ENCODE peak calls at places on chromosomes 5 and 9, in seven cellular contexts. M is BJ, Z is astrocyte, G is epithelial cell of esophagus, K is GM13977, L is lung, P is progenitor cell of endocrine pancreas. C is an unnamed sample.

GRCh38 chr9:6997330-6997729 is 239.6 kb downstream of the KDM4C start:
- DNase-seq in M (peak; percentile 22), Z (no peak), G (no peak), K (no peak), L (no peak), P (no peak), C (no peak)

GRCh38 chr9:109143881-109144562 is 23.0 kb downstream of the FRRS1L start:
- DNase-seq in M (no peak), Z (peak; percentile 14), G (peak; percentile 38), K (peak; percentile 58), L (no peak), P (no peak), C (no peak)

GRCh38 chr5:107067391-107067790 is 603.3 kb downstream of the EFNA5 start:
- DNase-seq in M (no peak), Z (no peak), G (no peak), K (no peak), L (no peak), P (no peak), C (no peak)

GRCh38 chr9:5493597-5494511 is 16.5 kb upstream of the PDCD1LG2 start:
- DNase-seq in M (no peak), Z (peak; percentile 84), G (peak; percentile 94), K (peak; percentile 68), L (no peak), P (no peak), C (no peak)

GRCh38 chr5:118791986-118792734 is 196.2 kb downstream of the DTWD2 start:
- DNase-seq in M (peak; percentile 24), Z (peak; percentile 64), G (peak; percentile 71), K (peak; percentile 42), L (no peak), P (no peak), C (no peak)

GRCh38 chr9:22452415-22453010 is 5.9 kb downstream of the DMRTA1 start:
- DNase-seq in M (no peak), Z (no peak), G (peak; percentile 44), K (no peak), L (peak; percentile 43), P (no peak), C (peak; percentile 63)

GRCh38 chr5:6837519-6838110 is 124.4 kb downstream of the TENT4A start:
- DNase-seq in M (no peak), Z (no peak), G (no peak), K (no peak), L (no peak), P (no peak), C (peak; percentile 59)

GRCh38 chr5:61279725-61280124 is 52.3 kb upstream of the ZSWIM6 start:
- DNase-seq in M (no peak), Z (peak; percentile 62), G (no peak), K (no peak), L (no peak), P (no peak), C (no peak)

GRCh38 chr5:95709967-95710650 is 21.0 kb upstream of the RHOBTB3 start:
- DNase-seq in M (no peak), Z (no peak), G (no peak), K (no peak), L (no peak), P (no peak), C (no peak)

DNA sequence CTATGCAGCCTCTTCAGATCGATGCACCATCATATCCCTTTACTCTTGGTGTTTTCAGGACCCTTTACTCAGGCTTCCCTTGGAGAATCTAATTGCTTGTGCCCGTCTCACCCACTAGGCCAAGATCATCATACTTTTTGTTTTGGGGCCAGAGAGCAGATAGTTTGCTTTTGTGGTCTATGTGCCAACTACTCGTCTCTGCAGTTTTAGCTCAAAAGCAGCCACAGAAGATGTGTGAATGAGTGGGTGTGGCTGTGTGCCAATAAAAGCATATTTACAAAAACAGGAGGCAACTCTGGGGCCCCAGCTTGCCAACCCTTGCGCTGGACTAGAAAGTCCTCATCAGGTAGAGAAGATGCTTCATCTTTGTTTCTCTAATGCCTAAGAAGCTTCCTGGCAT is 216.8 kb downstream of the SEMA5A start:
- DNase-seq in M (no peak), Z (no peak), G (no peak), K (no peak), L (no peak), P (no peak), C (no peak)
- TF ChIP-seq CTCF in M (no peak), Z (no peak), G (no peak), K (no peak), L (no peak), P (no peak), C (no peak)

DNA sequence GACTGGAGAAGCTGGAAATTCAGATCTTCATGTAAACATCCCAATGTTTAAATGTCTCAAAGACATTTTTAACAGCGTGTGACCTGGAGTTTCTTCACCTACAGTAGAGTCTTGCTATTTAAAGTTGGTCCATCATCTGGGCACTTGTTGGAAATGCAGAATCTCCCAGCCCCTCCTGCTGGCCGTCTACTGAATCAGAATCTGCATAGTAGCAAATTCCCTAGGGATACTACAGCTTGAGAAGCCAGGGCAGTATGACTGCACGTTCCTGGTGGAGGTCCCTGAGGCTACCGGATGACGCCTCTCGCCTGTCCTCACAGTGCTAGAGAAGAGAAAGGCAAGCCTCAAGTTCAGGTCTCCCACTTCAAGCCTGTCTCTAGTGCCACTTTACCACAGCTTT is 15.7 kb downstream of the SAP30L start:
- DNase-seq in M (no peak), Z (no peak), G (no peak), K (no peak), L (no peak), P (no peak), C (no peak)
- TF ChIP-seq CTCF in M (peak; percentile 32), Z (peak; percentile 32), G (peak; percentile 34), K (no peak), L (no peak), P (peak; percentile 31), C (peak; percentile 60)

DNA sequence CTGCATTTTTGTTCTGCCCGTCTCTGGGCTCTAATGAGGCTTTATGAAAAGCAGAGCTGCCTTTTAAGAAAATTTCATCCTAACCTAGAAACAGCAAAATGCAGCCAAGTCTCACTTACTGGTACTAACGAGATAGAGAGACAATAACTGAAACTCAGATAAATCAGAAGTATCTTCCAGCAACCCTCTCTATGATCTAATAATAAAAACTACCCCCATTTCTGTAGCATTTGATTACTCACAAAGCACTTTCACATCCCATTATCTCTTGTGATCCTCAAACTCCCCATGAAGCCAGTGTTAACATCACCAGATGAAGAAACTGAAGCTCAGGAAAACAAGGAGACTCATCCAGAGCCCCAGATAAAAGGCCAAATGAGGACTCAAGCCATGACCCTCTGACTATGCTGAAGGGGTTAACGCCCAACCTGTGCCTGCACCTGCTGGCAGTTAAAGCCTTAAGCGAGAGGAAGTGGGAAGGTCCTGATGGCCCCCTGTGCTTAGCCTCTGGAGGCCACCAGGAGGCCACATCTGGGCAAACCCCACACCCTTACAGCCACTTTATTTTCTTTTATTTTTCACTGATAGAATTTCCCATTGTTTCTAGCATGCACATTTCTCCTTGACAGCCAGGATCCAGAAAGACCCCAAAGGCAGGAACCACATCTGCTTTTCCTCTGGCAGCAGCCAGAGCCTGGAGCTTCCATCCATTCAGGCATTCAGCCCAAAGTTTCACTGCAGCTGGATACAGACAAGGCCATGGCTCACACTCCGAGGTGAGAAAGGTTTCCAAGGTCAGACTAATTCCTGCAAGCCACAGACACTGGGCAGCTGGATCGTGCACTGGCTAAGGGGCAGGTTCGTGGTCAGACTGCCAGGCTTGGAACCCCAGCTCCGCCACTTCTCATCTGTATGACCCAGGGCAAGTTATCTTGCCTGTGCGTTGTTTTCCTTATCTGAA is 37.2 kb downstream of the SPOCK1 start:
- DNase-seq in M (no peak), Z (no peak), G (no peak), K (no peak), L (no peak), P (no peak), C (no peak)
- TF ChIP-seq CTCF in M (no peak), Z (no peak), G (no peak), K (no peak), L (no peak), P (peak; percentile 32), C (no peak)

DNA sequence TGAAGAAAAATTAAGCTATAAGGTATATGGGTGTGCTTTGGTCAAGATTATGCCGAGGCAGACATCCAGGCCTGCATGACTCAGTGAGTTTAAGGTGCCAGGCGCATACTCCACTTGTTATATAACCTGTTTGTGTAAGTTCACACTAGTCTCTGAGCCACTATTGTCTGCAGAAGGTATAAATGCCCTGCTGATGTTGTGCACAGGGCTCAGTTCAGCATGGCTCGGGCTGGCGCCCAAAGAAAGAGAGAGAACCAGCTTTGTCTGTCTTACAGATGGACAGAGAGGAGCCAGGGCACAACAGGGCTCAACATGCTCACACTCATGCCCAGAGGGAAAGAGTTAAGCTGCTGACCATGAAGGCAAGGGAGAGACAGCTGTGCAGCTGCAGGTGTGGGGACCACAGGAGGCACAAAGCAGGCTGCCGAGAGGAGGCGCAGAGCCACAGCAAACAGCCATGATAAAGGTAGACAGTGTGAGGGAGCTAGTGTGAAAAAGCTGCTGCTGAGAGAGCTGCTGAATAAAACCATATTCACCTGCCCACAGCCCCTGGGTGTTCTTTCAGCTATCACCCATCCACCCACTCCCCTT is 1587.6 kb upstream of the C9orf72 start:
- DNase-seq in M (no peak), Z (no peak), G (peak; percentile 18), K (no peak), L (no peak), P (no peak), C (peak; percentile 13)
- TF ChIP-seq CTCF in M (no peak), Z (no peak), G (no peak), K (no peak), L (no peak), P (no peak), C (no peak)

GRCh38 chr5:134787692-134788091 is 29.1 kb downstream of the DDX46 start:
- DNase-seq in M (no peak), Z (no peak), G (no peak), K (no peak), L (no peak), P (no peak), C (no peak)
- TF ChIP-seq CTCF in M (no peak), Z (no peak), G (no peak), K (no peak), L (no peak), P (no peak), C (no peak)

GRCh38 chr5:150513375-150514309 is 5.7 kb downstream of the NDST1 start:
- DNase-seq in M (no peak), Z (no peak), G (no peak), K (no peak), L (no peak), P (no peak), C (peak; percentile 82)
- TF ChIP-seq CTCF in M (peak; percentile 14), Z (peak; percentile 15), G (peak; percentile 25), K (no peak), L (no peak), P (peak; percentile 37), C (peak; percentile 64)

GRCh38 chr5:82164957-82165698 is 113.0 kb downstream of the RPS23 start:
- DNase-seq in M (no peak), Z (peak; percentile 73), G (peak; percentile 74), K (no peak), L (no peak), P (no peak), C (peak; percentile 40)
- TF ChIP-seq CTCF in M (no peak), Z (no peak), G (no peak), K (no peak), L (no peak), P (no peak), C (no peak)

GRCh38 chr5:1107167-1108007 is 4.5 kb downstream of the SLC12A7 start:
- DNase-seq in M (no peak), Z (no peak), G (no peak), K (no peak), L (no peak), P (no peak), C (no peak)
- TF ChIP-seq CTCF in M (no peak), Z (no peak), G (no peak), K (no peak), L (no peak), P (no peak), C (no peak)